ENCODE peak calls at places on chromosomes 13 and 19, in nine cellular contexts. One of them, this sample, is unnamed.

GRCh38 chr19:44640518-44640917 is 3.2 kb upstream of the PVR start:
- DNase-seq in A549: no peak
- DNase-seq in ovary: no peak
- DNase-seq in K562: no peak
- DNase-seq in suprapubic skin: no peak
- DNase-seq in stomach: no peak
- DNase-seq in upper lobe of left lung: no peak
- DNase-seq in transverse colon: no peak
- DNase-seq in tibial nerve: no peak
- DNase-seq in this sample: no peak

GRCh38 chr13:28684257-28684656 is 25.3 kb downstream of the POMP start:
- DNase-seq in ovary: no peak
- DNase-seq in transverse colon: peak
- DNase-seq in A549: peak
- DNase-seq in tibial nerve: no peak
- DNase-seq in upper lobe of left lung: peak
- DNase-seq in K562: no peak
- DNase-seq in suprapubic skin: no peak
- DNase-seq in stomach: no peak
- DNase-seq in this sample: no peak

GRCh38 chr13:60210510-60211065 is 46.9 kb upstream of the DIAPH3 start:
- DNase-seq in suprapubic skin: no peak
- DNase-seq in stomach: no peak
- DNase-seq in K562: no peak
- DNase-seq in upper lobe of left lung: no peak
- DNase-seq in tibial nerve: no peak
- DNase-seq in A549: no peak
- DNase-seq in ovary: no peak
- DNase-seq in transverse colon: no peak
- DNase-seq in this sample: no peak

GRCh38 chr19:5230730-5231555 is 109.7 kb downstream of the PTPRS start:
- DNase-seq in ovary: no peak
- DNase-seq in suprapubic skin: no peak
- DNase-seq in upper lobe of left lung: no peak
- DNase-seq in transverse colon: no peak
- DNase-seq in A549: no peak
- DNase-seq in tibial nerve: no peak
- DNase-seq in stomach: no peak
- DNase-seq in K562: no peak
- DNase-seq in this sample: no peak

GRCh38 chr19:3440082-3440481 is 40.2 kb downstream of the SMIM24 start:
- DNase-seq in suprapubic skin: no peak
- DNase-seq in tibial nerve: no peak
- DNase-seq in A549: peak
- DNase-seq in upper lobe of left lung: no peak
- DNase-seq in transverse colon: peak
- DNase-seq in stomach: peak
- DNase-seq in ovary: no peak
- DNase-seq in K562: peak
- DNase-seq in this sample: peak

GRCh38 chr19:16038196-16038695 is 38.0 kb upstream of the TPM4 start:
- DNase-seq in upper lobe of left lung: no peak
- DNase-seq in suprapubic skin: no peak
- DNase-seq in ovary: no peak
- DNase-seq in transverse colon: no peak
- DNase-seq in stomach: no peak
- DNase-seq in A549: no peak
- DNase-seq in tibial nerve: no peak
- DNase-seq in K562: no peak
- DNase-seq in this sample: no peak

GRCh38 chr19:38684078-38684861 is 36.8 kb downstream of the ACTN4 start:
- DNase-seq in A549: peak
- DNase-seq in upper lobe of left lung: no peak
- DNase-seq in stomach: peak
- DNase-seq in K562: peak
- DNase-seq in tibial nerve: peak
- DNase-seq in transverse colon: peak
- DNase-seq in ovary: peak
- DNase-seq in suprapubic skin: peak
- DNase-seq in this sample: peak

GRCh38 chr13:100513987-100514670 is 74.5 kb downstream of the GGACT start:
- DNase-seq in stomach: no peak
- DNase-seq in tibial nerve: no peak
- DNase-seq in suprapubic skin: no peak
- DNase-seq in upper lobe of left lung: no peak
- DNase-seq in A549: no peak
- DNase-seq in ovary: no peak
- DNase-seq in K562: no peak
- DNase-seq in transverse colon: no peak
- DNase-seq in this sample: no peak

GRCh38 chr19:35225951-35226350 is 2.6 kb downstream of the FAM187B start:
- DNase-seq in ovary: no peak
- DNase-seq in stomach: no peak
- DNase-seq in tibial nerve: no peak
- DNase-seq in upper lobe of left lung: no peak
- DNase-seq in transverse colon: no peak
- DNase-seq in A549: no peak
- DNase-seq in suprapubic skin: no peak
- DNase-seq in K562: no peak
- DNase-seq in this sample: no peak

GRCh38 chr13:94617389-94618000 is 15.8 kb downstream of the GPR180 start:
- DNase-seq in ovary: no peak
- DNase-seq in upper lobe of left lung: no peak
- DNase-seq in tibial nerve: no peak
- DNase-seq in stomach: no peak
- DNase-seq in A549: no peak
- DNase-seq in transverse colon: no peak
- DNase-seq in K562: no peak
- DNase-seq in suprapubic skin: no peak
- DNase-seq in this sample: no peak

GRCh38 chr13:102948006-102948405 is 102.2 kb downstream of the ERCC5 start:
- DNase-seq in ovary: no peak
- DNase-seq in tibial nerve: no peak
- DNase-seq in stomach: no peak
- DNase-seq in upper lobe of left lung: no peak
- DNase-seq in suprapubic skin: no peak
- DNase-seq in transverse colon: no peak
- DNase-seq in A549: no peak
- DNase-seq in K562: no peak
- DNase-seq in this sample: no peak
- TF ChIP-seq EP300 in ovary: no peak
- TF ChIP-seq EP300 in tibial nerve: no peak
- TF ChIP-seq EP300 in stomach: no peak
- TF ChIP-seq EP300 in upper lobe of left lung: no peak
- TF ChIP-seq EP300 in suprapubic skin: no peak
- TF ChIP-seq EP300 in transverse colon: no peak
- TF ChIP-seq EP300 in A549: no peak
- TF ChIP-seq EP300 in K562: no peak
- TF ChIP-seq EP300 in this sample: no peak

DNA sequence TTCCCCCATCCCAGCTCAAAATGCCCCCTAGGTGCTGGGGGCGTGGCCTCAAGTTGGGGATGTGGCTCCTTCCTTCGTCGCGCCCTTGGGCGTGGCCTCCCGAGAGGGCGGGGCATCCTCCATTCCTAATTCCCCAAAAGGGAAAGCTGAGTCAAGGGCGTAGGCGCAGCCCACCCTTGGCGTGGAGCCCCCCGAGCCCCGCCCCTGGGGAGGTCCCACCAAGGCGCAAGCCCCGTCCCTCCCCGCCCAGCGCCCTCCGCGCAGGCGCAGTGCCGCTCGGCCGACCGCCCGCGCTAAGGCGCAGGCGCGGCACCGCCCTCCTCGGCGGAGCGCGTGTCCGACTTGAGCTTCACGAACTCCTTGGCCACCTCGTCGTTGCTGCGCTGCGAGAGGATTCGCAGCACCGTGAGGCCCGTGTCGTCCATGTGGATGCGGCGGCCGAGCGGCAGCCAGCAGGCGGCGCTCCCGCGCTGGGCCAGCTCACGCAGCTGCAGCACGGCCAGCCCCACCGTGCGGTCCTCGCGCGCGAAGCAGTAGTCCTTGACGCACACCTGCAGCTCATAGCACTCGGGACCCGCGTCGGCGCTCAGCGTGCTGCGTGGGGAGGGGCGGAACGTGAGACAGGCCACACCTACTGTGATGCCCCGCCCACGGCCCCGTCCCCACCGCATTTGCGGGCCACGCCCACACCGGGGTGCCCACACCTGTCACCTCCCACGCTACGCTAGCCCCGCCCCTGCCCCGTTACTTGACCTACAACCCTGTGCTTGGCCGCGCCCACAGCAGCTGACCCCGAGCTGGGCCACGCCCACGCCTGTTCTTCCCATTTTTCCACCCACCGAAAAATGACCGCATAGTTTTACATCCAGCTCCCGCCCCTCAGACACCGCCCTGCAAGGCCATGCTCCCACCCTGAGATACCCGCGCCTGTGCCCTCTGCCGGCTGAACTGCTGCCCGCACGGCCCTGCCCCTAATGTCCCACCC is 50.6 kb downstream of the COLGALT1 start:
- DNase-seq in tibial nerve: peak
- DNase-seq in upper lobe of left lung: peak
- DNase-seq in K562: peak
- DNase-seq in suprapubic skin: peak
- DNase-seq in ovary: peak
- DNase-seq in stomach: peak
- DNase-seq in A549: peak
- DNase-seq in transverse colon: peak
- DNase-seq in this sample: peak
- TF ChIP-seq POLR2A in tibial nerve: peak
- TF ChIP-seq POLR2A in upper lobe of left lung: peak
- TF ChIP-seq POLR2A in K562: peak
- TF ChIP-seq POLR2A in suprapubic skin: no peak
- TF ChIP-seq POLR2A in ovary: no peak
- TF ChIP-seq POLR2A in stomach: no peak
- TF ChIP-seq POLR2A in A549: peak
- TF ChIP-seq POLR2A in transverse colon: no peak
- TF ChIP-seq POLR2A in this sample: no peak

GRCh38 chr19:51417807-51418152 is 338 bp upstream of the SIGLEC10 start:
- DNase-seq in A549: no peak
- DNase-seq in upper lobe of left lung: no peak
- DNase-seq in suprapubic skin: no peak
- DNase-seq in ovary: no peak
- DNase-seq in stomach: no peak
- DNase-seq in tibial nerve: no peak
- DNase-seq in K562: no peak
- DNase-seq in transverse colon: no peak
- DNase-seq in this sample: no peak
- H3K4me3 ChIP-seq in A549: no peak
- H3K4me3 ChIP-seq in upper lobe of left lung: no peak
- H3K4me3 ChIP-seq in suprapubic skin: no peak
- H3K4me3 ChIP-seq in ovary: no peak
- H3K4me3 ChIP-seq in stomach: no peak
- H3K4me3 ChIP-seq in tibial nerve: no peak
- H3K4me3 ChIP-seq in K562: no peak
- H3K4me3 ChIP-seq in transverse colon: no peak
- H3K4me3 ChIP-seq in this sample: no peak

GRCh38 chr13:29948246-29948645 is 97.8 kb upstream of the UBL3 start:
- DNase-seq in stomach: no peak
- DNase-seq in upper lobe of left lung: no peak
- DNase-seq in transverse colon: no peak
- DNase-seq in K562: no peak
- DNase-seq in ovary: no peak
- DNase-seq in tibial nerve: no peak
- DNase-seq in suprapubic skin: no peak
- DNase-seq in A549: no peak
- DNase-seq in this sample: no peak

GRCh38 chr13:29947839-29948238 is 97.4 kb upstream of the UBL3 start:
- DNase-seq in upper lobe of left lung: no peak
- DNase-seq in ovary: no peak
- DNase-seq in A549: no peak
- DNase-seq in tibial nerve: no peak
- DNase-seq in suprapubic skin: no peak
- DNase-seq in K562: no peak
- DNase-seq in transverse colon: no peak
- DNase-seq in stomach: no peak
- DNase-seq in this sample: no peak

GRCh38 chr13:29946093-29946492 is 95.7 kb upstream of the UBL3 start:
- DNase-seq in ovary: no peak
- DNase-seq in suprapubic skin: no peak
- DNase-seq in tibial nerve: no peak
- DNase-seq in stomach: no peak
- DNase-seq in A549: no peak
- DNase-seq in upper lobe of left lung: no peak
- DNase-seq in K562: no peak
- DNase-seq in transverse colon: no peak
- DNase-seq in this sample: no peak

GRCh38 chr13:29952245-29952644 is 101.8 kb upstream of the UBL3 start:
- DNase-seq in ovary: no peak
- DNase-seq in K562: no peak
- DNase-seq in stomach: no peak
- DNase-seq in tibial nerve: no peak
- DNase-seq in A549: no peak
- DNase-seq in transverse colon: no peak
- DNase-seq in suprapubic skin: no peak
- DNase-seq in upper lobe of left lung: no peak
- DNase-seq in this sample: no peak

DNA sequence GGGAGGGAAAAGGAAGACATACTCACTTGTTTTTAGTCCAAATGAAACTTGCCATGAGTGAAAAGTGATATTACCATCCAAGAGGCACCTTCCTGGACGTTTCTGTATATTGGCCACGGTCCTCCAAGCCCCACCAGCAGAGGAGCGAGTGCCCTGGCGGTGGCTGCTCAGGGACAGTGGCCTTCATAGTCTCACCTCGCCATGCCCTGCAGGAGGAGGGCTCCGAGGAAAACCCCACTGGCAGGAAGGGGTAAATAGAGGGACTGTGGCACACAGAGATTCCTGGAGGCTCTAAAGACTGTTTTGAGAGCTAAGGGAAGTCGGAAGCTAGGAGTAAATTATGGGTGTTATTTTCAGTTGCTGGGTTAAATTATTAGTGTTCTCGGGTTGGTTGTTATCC is 98.4 kb upstream of the UBL3 start:
- DNase-seq in suprapubic skin: no peak
- DNase-seq in upper lobe of left lung: no peak
- DNase-seq in A549: no peak
- DNase-seq in tibial nerve: no peak
- DNase-seq in ovary: no peak
- DNase-seq in transverse colon: no peak
- DNase-seq in stomach: no peak
- DNase-seq in K562: no peak
- DNase-seq in this sample: no peak
- TF ChIP-seq EP300 in suprapubic skin: no peak
- TF ChIP-seq EP300 in upper lobe of left lung: no peak
- TF ChIP-seq EP300 in A549: no peak
- TF ChIP-seq EP300 in tibial nerve: no peak
- TF ChIP-seq EP300 in ovary: no peak
- TF ChIP-seq EP300 in transverse colon: no peak
- TF ChIP-seq EP300 in stomach: no peak
- TF ChIP-seq EP300 in K562: no peak
- TF ChIP-seq EP300 in this sample: no peak

GRCh38 chr19:48398329-48399235 is 5.1 kb downstream of the GRIN2D start:
- DNase-seq in stomach: peak
- DNase-seq in tibial nerve: peak
- DNase-seq in K562: peak
- DNase-seq in upper lobe of left lung: peak
- DNase-seq in suprapubic skin: peak
- DNase-seq in ovary: peak
- DNase-seq in transverse colon: peak
- DNase-seq in A549: peak
- DNase-seq in this sample: peak
- TF ChIP-seq POLR2A in stomach: no peak
- TF ChIP-seq POLR2A in tibial nerve: no peak
- TF ChIP-seq POLR2A in K562: peak
- TF ChIP-seq POLR2A in upper lobe of left lung: peak
- TF ChIP-seq POLR2A in suprapubic skin: no peak
- TF ChIP-seq POLR2A in ovary: no peak
- TF ChIP-seq POLR2A in transverse colon: no peak
- TF ChIP-seq POLR2A in A549: peak
- TF ChIP-seq POLR2A in this sample: no peak

This sample was measured in sigmoid colon.